ENCODE peak calls at places on chromosomes 12 and 14, in four cellular contexts. V, A, G and E are unnamed samples.

GRCh38 chr12:22625671-22626251 is 790 bp downstream of the ETNK1 start:
- DNase-seq in V (no peak), A (peak), G (peak), E (peak)

GRCh38 chr12:132166801-132167591 is 22.7 kb downstream of the NOC4L start:
- DNase-seq in V (no peak), A (no peak), G (no peak), E (no peak)

GRCh38 chr14:36935976-36936678 is 236.3 kb downstream of the SLC25A21 start:
- DNase-seq in V (no peak), A (no peak), G (no peak), E (no peak)

GRCh38 chr14:28055008-28055407 is 711.6 kb upstream of the FOXG1 start:
- DNase-seq in V (no peak), A (no peak), G (no peak), E (no peak)

GRCh38 chr14:85566603-85567002 is 36.7 kb downstream of the FLRT2 start:
- DNase-seq in V (no peak), A (no peak), G (no peak), E (no peak)

GRCh38 chr14:80310950-80311349 is 99.6 kb upstream of the DIO2 start:
- DNase-seq in V (no peak), A (no peak), G (no peak), E (no peak)

GRCh38 chr12:15404485-15404884 is 82.2 kb downstream of the PTPRO start:
- DNase-seq in V (no peak), A (no peak), G (no peak), E (no peak)

GRCh38 chr12:119988440-119988787 is 622 bp upstream of the BICDL1 start:
- DNase-seq in V (no peak), A (no peak), G (no peak), E (no peak)

GRCh38 chr12:112916270-112916669 is 9.5 kb downstream of the OAS1 start:
- DNase-seq in V (peak), A (no peak), G (no peak), E (no peak)

GRCh38 chr12:46946137-46946536 is 120.3 kb upstream of the SLC38A4 start:
- DNase-seq in V (no peak), A (no peak), G (no peak), E (no peak)

GRCh38 chr14:100192250-100192671 is 32.8 kb upstream of the DEGS2 start:
- DNase-seq in V (no peak), A (no peak), G (no peak), E (no peak)

GRCh38 chr14:23300687-23301223 is 1.9 kb downstream of the PPP1R3E start:
- DNase-seq in V (no peak), A (no peak), G (no peak), E (no peak)

GRCh38 chr12:124319368-124320050 is 24.6 kb downstream of the RFLNA start:
- DNase-seq in V (no peak), A (no peak), G (no peak), E (no peak)

GRCh38 chr12:34600592-34601462 is 578.5 kb downstream of the ALG10 start:
- DNase-seq in V (no peak), A (no peak), G (no peak), E (no peak)

GRCh38 chr14:38128640-38129039 is 79.1 kb upstream of the SSTR1 start:
- DNase-seq in V (no peak), A (no peak), G (no peak), E (no peak)

GRCh38 chr14:42909659-42910058 is 1303.0 kb downstream of the LRFN5 start:
- DNase-seq in V (no peak), A (no peak), G (no peak), E (no peak)

GRCh38 chr12:45914090-45914489 is 76.3 kb downstream of the SCAF11 start:
- DNase-seq in V (no peak), A (no peak), G (no peak), E (no peak)

GRCh38 chr14:90447720-90448497 is 51.1 kb downstream of the CALM1 start:
- DNase-seq in V (no peak), A (no peak), G (no peak), E (no peak)

GRCh38 chr12:10663869-10664268 is 10.0 kb downstream of the STYK1 start:
- DNase-seq in V (no peak), A (no peak), G (no peak), E (no peak)